ENCODE peak calls at places on chromosome 9, in six cellular contexts. E is activated CD8-positive, alpha-beta memory T cell treated with anti-CD3 and anti-CD28 coated beads for 4 hours; S is lung; O is dorsolateral prefrontal cortex; A is activated CD4-positive, alpha-beta T cell treated with anti-CD3 and anti-CD28 coated beads for 24 hours; P is effector CD4-positive, alpha-beta T cell. T is an unnamed sample.
A peak's percentile ranks its signal among the peaks of the same experiment; 100 is the strongest.

GRCh38 chr9:111036068-111036789 is 2.0 kb downstream of the LPAR1 start:
- DNase-seq in E (no peak), S (peak; percentile 39), O (peak; percentile 81), A (no peak), P (no peak), T (peak; percentile 70)

GRCh38 chr9:112867275-112867991 is 23.2 kb downstream of the SLC46A2 start:
- DNase-seq in E (no peak), S (peak; percentile 85), O (no peak), A (peak; percentile 5), P (no peak), T (no peak)

GRCh38 chr9:18493361-18494015 is 19.5 kb downstream of the ADAMTSL1 start:
- DNase-seq in E (no peak), S (no peak), O (no peak), A (no peak), P (no peak), T (no peak)

GRCh38 chr9:96379461-96379860 is 4.0 kb downstream of the SLC35D2 start:
- DNase-seq in E (no peak), S (no peak), O (no peak), A (no peak), P (no peak), T (no peak)

GRCh38 chr9:127809562-127810377 is 7.1 kb downstream of the FPGS start:
- DNase-seq in E (no peak), S (no peak), O (no peak), A (no peak), P (no peak), T (no peak)

GRCh38 chr9:127884427-127884911 is 7.0 kb upstream of the AK1 start:
- DNase-seq in E (no peak), S (no peak), O (no peak), A (no peak), P (no peak), T (no peak)

GRCh38 chr9:22117511-22118388 is 108.6 kb upstream of the CDKN2B start:
- DNase-seq in E (no peak), S (peak; percentile 54), O (no peak), A (no peak), P (no peak), T (no peak)

GRCh38 chr9:133701981-133702797 is 36.0 kb downstream of the SARDH start:
- DNase-seq in E (no peak), S (no peak), O (no peak), A (peak; percentile 58), P (peak; percentile 55), T (no peak)

GRCh38 chr9:89773170-89773569 is 168.4 kb downstream of the GADD45G start:
- DNase-seq in E (no peak), S (no peak), O (no peak), A (no peak), P (no peak), T (no peak)